ENCODE peak calls at places on chromosomes 16 and 17, in five cellular contexts. One of them, this sample, is unnamed.
A peak's percentile ranks its signal among the peaks of the same experiment; 100 is the strongest.

GRCh38 chr17:32610027-32610650 is 123.3 kb downstream of the CDK5R1 start:
- DNase-seq in K562: no peak
- DNase-seq in H1: no peak
- DNase-seq in HepG2: no peak
- DNase-seq in HCT116: no peak
- DNase-seq in this sample: no peak

GRCh38 chr17:77311371-77311981 is 170.7 kb downstream of the SEC14L1 start:
- DNase-seq in K562: no peak
- DNase-seq in H1: no peak
- DNase-seq in HepG2: no peak
- DNase-seq in HCT116: no peak
- DNase-seq in this sample: no peak

GRCh38 chr16:85908444-85908843 is 9.5 kb downstream of the IRF8 start:
- DNase-seq in K562: no peak
- DNase-seq in H1: no peak
- DNase-seq in HepG2: no peak
- DNase-seq in HCT116: no peak
- DNase-seq in this sample: peak; percentile 59

GRCh38 chr16:76385831-76386230 is 108.6 kb downstream of the CNTNAP4 start:
- DNase-seq in K562: no peak
- DNase-seq in H1: no peak
- DNase-seq in HepG2: no peak
- DNase-seq in HCT116: no peak
- DNase-seq in this sample: no peak

GRCh38 chr16:4944333-4945281 is 7.7 kb upstream of the PPL start:
- DNase-seq in K562: peak; percentile 54
- DNase-seq in H1: no peak
- DNase-seq in HepG2: peak; percentile 98
- DNase-seq in HCT116: peak; percentile 84
- DNase-seq in this sample: no peak

GRCh38 chr17:14525551-14526455 is 224.9 kb downstream of the HS3ST3B1 start:
- DNase-seq in K562: no peak
- DNase-seq in H1: peak; percentile 56
- DNase-seq in HepG2: no peak
- DNase-seq in HCT116: no peak
- DNase-seq in this sample: no peak

GRCh38 chr17:50330151-50330753 is 15.7 kb upstream of the XYLT2 start:
- DNase-seq in K562: no peak
- DNase-seq in H1: no peak
- DNase-seq in HepG2: no peak
- DNase-seq in HCT116: no peak
- DNase-seq in this sample: no peak

GRCh38 chr17:74369221-74369620 is 1.9 kb downstream of the GPR142 start:
- DNase-seq in K562: no peak
- DNase-seq in H1: no peak
- DNase-seq in HepG2: no peak
- DNase-seq in HCT116: no peak
- DNase-seq in this sample: no peak

GRCh38 chr17:78532922-78533640 is 44.1 kb downstream of the DNAH17 start:
- DNase-seq in K562: no peak
- DNase-seq in H1: no peak
- DNase-seq in HepG2: no peak
- DNase-seq in HCT116: peak; percentile 27
- DNase-seq in this sample: no peak

GRCh38 chr17:49990921-49991320 is 4.1 kb downstream of the DLX3 start:
- DNase-seq in K562: no peak
- DNase-seq in H1: no peak
- DNase-seq in HepG2: no peak
- DNase-seq in HCT116: no peak
- DNase-seq in this sample: no peak

GRCh38 chr16:62548095-62548494 is 511.9 kb upstream of the CDH8 start:
- DNase-seq in K562: no peak
- DNase-seq in H1: peak; percentile 9
- DNase-seq in HepG2: no peak
- DNase-seq in HCT116: no peak
- DNase-seq in this sample: no peak

GRCh38 chr16:67667817-67668494 is 1.3 kb downstream of the C16orf86 start:
- DNase-seq in K562: peak; percentile 90
- DNase-seq in H1: peak; percentile 81
- DNase-seq in HepG2: peak; percentile 96
- DNase-seq in HCT116: peak; percentile 77
- DNase-seq in this sample: peak; percentile 70
- TF ChIP-seq POLR2A in K562: no peak
- TF ChIP-seq POLR2A in H1: no peak
- TF ChIP-seq POLR2A in HepG2: peak; percentile 24
- TF ChIP-seq POLR2A in HCT116: no peak
- TF ChIP-seq POLR2A in this sample: no peak

GRCh38 chr16:57166951-57167350 is 18.9 kb downstream of the PSME3IP1 start:
- DNase-seq in K562: no peak
- DNase-seq in H1: no peak
- DNase-seq in HepG2: no peak
- DNase-seq in HCT116: no peak
- DNase-seq in this sample: no peak
- TF ChIP-seq SRF in K562: no peak
- TF ChIP-seq SRF in H1: no peak
- TF ChIP-seq SRF in HepG2: no peak
- TF ChIP-seq SRF in HCT116: no peak
- TF ChIP-seq SRF in this sample: no peak

DNA sequence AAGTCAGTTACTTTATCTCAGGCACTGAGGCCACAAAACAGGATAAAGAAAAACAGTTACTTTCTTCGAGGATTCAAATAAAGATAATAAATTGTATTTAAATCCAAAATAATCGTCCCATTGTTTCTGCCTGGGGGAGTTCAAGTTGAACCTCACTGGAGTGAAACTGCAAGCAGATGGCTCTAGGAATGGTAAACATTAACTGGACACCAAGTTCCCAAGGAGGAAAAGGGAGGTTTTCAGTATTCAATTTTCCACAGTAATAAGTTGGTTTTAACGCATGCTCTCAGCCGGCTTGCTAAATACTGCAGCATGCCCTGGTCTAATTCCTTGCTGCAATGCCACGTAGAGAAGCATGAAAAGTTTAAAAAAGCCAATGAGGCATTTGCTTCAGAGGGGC is 20.1 kb upstream of the FOXJ1 start:
- DNase-seq in K562: no peak
- DNase-seq in H1: no peak
- DNase-seq in HepG2: no peak
- DNase-seq in HCT116: no peak
- DNase-seq in this sample: no peak
- TF ChIP-seq POLR2A in K562: no peak
- TF ChIP-seq POLR2A in H1: no peak
- TF ChIP-seq POLR2A in HepG2: no peak
- TF ChIP-seq POLR2A in HCT116: no peak
- TF ChIP-seq POLR2A in this sample: no peak

GRCh38 chr16:28321700-28322411 is 29.5 kb downstream of the SBK1 start:
- DNase-seq in K562: peak; percentile 57
- DNase-seq in H1: no peak
- DNase-seq in HepG2: peak; percentile 32
- DNase-seq in HCT116: peak; percentile 12
- DNase-seq in this sample: no peak
- TF ChIP-seq SRF in K562: no peak
- TF ChIP-seq SRF in H1: no peak
- TF ChIP-seq SRF in HepG2: no peak
- TF ChIP-seq SRF in HCT116: no peak
- TF ChIP-seq SRF in this sample: no peak

GRCh38 chr16:25064967-25065366 is 46.6 kb upstream of the LCMT1 start:
- DNase-seq in K562: no peak
- DNase-seq in H1: no peak
- DNase-seq in HepG2: peak; percentile 65
- DNase-seq in HCT116: no peak
- DNase-seq in this sample: no peak

GRCh38 chr16:25063865-25064264 is 47.7 kb upstream of the LCMT1 start:
- DNase-seq in K562: peak; percentile 40
- DNase-seq in H1: no peak
- DNase-seq in HepG2: peak; percentile 76
- DNase-seq in HCT116: no peak
- DNase-seq in this sample: no peak

GRCh38 chr16:25066426-25066746 is 45.2 kb upstream of the LCMT1 start:
- DNase-seq in K562: no peak
- DNase-seq in H1: no peak
- DNase-seq in HepG2: no peak
- DNase-seq in HCT116: no peak
- DNase-seq in this sample: no peak

GRCh38 chr16:25065899-25066298 is 45.6 kb upstream of the LCMT1 start:
- DNase-seq in K562: no peak
- DNase-seq in H1: no peak
- DNase-seq in HepG2: peak; percentile 15
- DNase-seq in HCT116: no peak
- DNase-seq in this sample: no peak

GRCh38 chr16:25066747-25067631 is 44.6 kb upstream of the LCMT1 start:
- DNase-seq in K562: peak; percentile 95
- DNase-seq in H1: peak; percentile 38
- DNase-seq in HepG2: peak; percentile 44
- DNase-seq in HCT116: no peak
- DNase-seq in this sample: no peak
- TF ChIP-seq POLR2A in K562: peak; percentile 92
- TF ChIP-seq POLR2A in H1: peak; percentile 72
- TF ChIP-seq POLR2A in HepG2: no peak
- TF ChIP-seq POLR2A in HCT116: no peak
- TF ChIP-seq POLR2A in this sample: peak; percentile 71

This sample was measured in GM12878.